ENCODE peak calls at places on chromosome 3, in eight cellular contexts. U, K, S, H, G, Z, M and F are unnamed samples. For H3K4me1, the result is how much of the 10 kb centered on the place peaks cover.

GRCh38 chr3:94024385-94024784 is 4.0 kb downstream of the STX19 start:
- DNase-seq in U (no peak), K (no peak), S (peak), H (no peak), G (no peak), Z (no peak), M (no peak), F (no peak)

GRCh38 chr3:183766745-183767606 is 58.4 kb downstream of the MAP6D1 start:
- DNase-seq in U (no peak), K (no peak), S (peak), H (peak), G (peak), Z (peak), M (peak), F (peak)

GRCh38 chr3:4494807-4495200 is 1.7 kb downstream of the ITPR1 start:
- DNase-seq in U (no peak), K (no peak), S (no peak), H (no peak), G (no peak), Z (no peak), M (no peak), F (no peak)

GRCh38 chr3:77102916-77103769 is 63.2 kb downstream of the ROBO2 start:
- DNase-seq in U (no peak), K (no peak), S (peak), H (no peak), G (no peak), Z (no peak), M (no peak), F (no peak)

GRCh38 chr3:73624363-73625123 is at the start of gene PDZRN3:
- DNase-seq in U (peak), K (peak), S (peak), H (peak), G (peak), Z (peak), M (peak), F (peak)

GRCh38 chr3:125916376-125916978 is 52.5 kb upstream of the ROPN1B start:
- DNase-seq in U (no peak), K (no peak), S (peak), H (peak), G (peak), Z (peak), M (no peak), F (peak)

GRCh38 chr3:62323241-62323640 is 50.1 kb downstream of the FEZF2 start:
- DNase-seq in U (no peak), K (no peak), S (no peak), H (no peak), G (no peak), Z (no peak), M (no peak), F (no peak)

GRCh38 chr3:31004025-31004678 is 109.7 kb upstream of the GADL1 start:
- DNase-seq in U (no peak), K (no peak), S (peak), H (no peak), G (no peak), Z (peak), M (no peak), F (no peak)

GRCh38 chr3:177201707-177202397 is 4.6 kb upstream of the TBL1XR1 start:
- DNase-seq in U (no peak), K (no peak), S (peak), H (no peak), G (no peak), Z (peak), M (no peak), F (no peak)

GRCh38 chr3:134446800-134447199 is 39.0 kb downstream of the ANAPC13 start:
- DNase-seq in U (no peak), K (no peak), S (peak), H (no peak), G (no peak), Z (peak), M (no peak), F (no peak)

GRCh38 chr3:140441006-140441405 is 236.9 kb upstream of the TRIM42 start:
- DNase-seq in U (no peak), K (no peak), S (peak), H (no peak), G (no peak), Z (peak), M (peak), F (no peak)

GRCh38 chr3:175127075-175127662 is 268.0 kb downstream of the NAALADL2 start:
- DNase-seq in U (no peak), K (no peak), S (no peak), H (no peak), G (no peak), Z (no peak), M (no peak), F (no peak)

GRCh38 chr3:147049901-147050300 is 356.4 kb downstream of the ZIC4 start:
- DNase-seq in U (no peak), K (no peak), S (no peak), H (no peak), G (no peak), Z (no peak), M (no peak), F (no peak)

GRCh38 chr3:27943106-27943505 is 221.0 kb upstream of the EOMES start:
- DNase-seq in U (no peak), K (no peak), S (no peak), H (no peak), G (no peak), Z (peak), M (no peak), F (no peak)

GRCh38 chr3:14303336-14304100 is 98.9 kb upstream of the SLC6A6 start:
- DNase-seq in U (no peak), K (no peak), S (peak), H (no peak), G (no peak), Z (no peak), M (no peak), F (peak)

GRCh38 chr3:194268659-194269487 is 82.3 kb downstream of the CPN2 start:
- DNase-seq in U (no peak), K (no peak), S (no peak), H (no peak), G (no peak), Z (no peak), M (no peak), F (no peak)

GRCh38 chr3:158810823-158811425 is 9.1 kb downstream of the MFSD1 start:
- DNase-seq in U (no peak), K (no peak), S (no peak), H (no peak), G (no peak), Z (peak), M (no peak), F (no peak)

GRCh38 chr3:126351086-126351770 is 6.0 kb downstream of the KLF15 start:
- DNase-seq in U (peak), K (peak), S (no peak), H (no peak), G (no peak), Z (no peak), M (no peak), F (no peak)

GRCh38 chr3:195580733-195581443 is 2.9 kb downstream of the APOD start:
- DNase-seq in U (no peak), K (no peak), S (peak), H (no peak), G (no peak), Z (peak), M (no peak), F (no peak)

GRCh38 chr3:55162031-55162784 is 234.3 kb upstream of the LRTM1 start:
- DNase-seq in U (no peak), K (no peak), S (peak), H (no peak), G (no peak), Z (peak), M (no peak), F (no peak)

GRCh38 chr3:136856665-136857064 is 5.3 kb upstream of the NCK1 start:
- DNase-seq in U (no peak), K (no peak), S (no peak), H (no peak), G (no peak), Z (no peak), M (no peak), F (no peak)

GRCh38 chr3:50226888-50227389 is 9.1 kb upstream of the GNAI2 start:
- DNase-seq in U (no peak), K (peak), S (no peak), H (no peak), G (peak), Z (peak), M (no peak), F (peak)

GRCh38 chr3:60759439-60759838 is 491.8 kb downstream of the FHIT start:
- DNase-seq in U (no peak), K (no peak), S (no peak), H (no peak), G (no peak), Z (no peak), M (no peak), F (no peak)

GRCh38 chr3:194482196-194482593 is 4.6 kb downstream of the ATP13A3 start:
- DNase-seq in U (no peak), K (no peak), S (no peak), H (no peak), G (no peak), Z (no peak), M (no peak), F (no peak)

GRCh38 chr3:137116619-137117018 is 158.8 kb downstream of the IL20RB start:
- DNase-seq in U (no peak), K (no peak), S (no peak), H (no peak), G (no peak), Z (peak), M (no peak), F (no peak)

GRCh38 chr3:39569095-39569494 is 101.6 kb downstream of the MOBP start:
- DNase-seq in U (no peak), K (no peak), S (no peak), H (no peak), G (peak), Z (no peak), M (no peak), F (no peak)

GRCh38 chr3:55601366-55602080 is 114.4 kb upstream of the WNT5A start:
- DNase-seq in U (no peak), K (no peak), S (no peak), H (no peak), G (no peak), Z (no peak), M (no peak), F (no peak)

GRCh38 chr3:136142592-136142991 is 53.5 kb downstream of the MSL2 start:
- DNase-seq in U (no peak), K (no peak), S (peak), H (no peak), G (no peak), Z (peak), M (no peak), F (no peak)

GRCh38 chr3:177607596-177607995 is 410.3 kb upstream of the TBL1XR1 start:
- DNase-seq in U (no peak), K (no peak), S (peak), H (no peak), G (no peak), Z (no peak), M (no peak), F (no peak)

GRCh38 chr3:13563321-13563720 is 14.4 kb downstream of the FBLN2 start:
- DNase-seq in U (peak), K (no peak), S (no peak), H (peak), G (no peak), Z (no peak), M (no peak), F (no peak)

GRCh38 chr3:138348950-138349739 is 766 bp downstream of the MRAS start:
- DNase-seq in U (no peak), K (no peak), S (peak), H (peak), G (no peak), Z (no peak), M (peak), F (no peak)

GRCh38 chr3:34152641-34153040 is 354.2 kb downstream of the PDCD6IP start:
- DNase-seq in U (no peak), K (no peak), S (no peak), H (no peak), G (no peak), Z (no peak), M (no peak), F (no peak)

DNA sequence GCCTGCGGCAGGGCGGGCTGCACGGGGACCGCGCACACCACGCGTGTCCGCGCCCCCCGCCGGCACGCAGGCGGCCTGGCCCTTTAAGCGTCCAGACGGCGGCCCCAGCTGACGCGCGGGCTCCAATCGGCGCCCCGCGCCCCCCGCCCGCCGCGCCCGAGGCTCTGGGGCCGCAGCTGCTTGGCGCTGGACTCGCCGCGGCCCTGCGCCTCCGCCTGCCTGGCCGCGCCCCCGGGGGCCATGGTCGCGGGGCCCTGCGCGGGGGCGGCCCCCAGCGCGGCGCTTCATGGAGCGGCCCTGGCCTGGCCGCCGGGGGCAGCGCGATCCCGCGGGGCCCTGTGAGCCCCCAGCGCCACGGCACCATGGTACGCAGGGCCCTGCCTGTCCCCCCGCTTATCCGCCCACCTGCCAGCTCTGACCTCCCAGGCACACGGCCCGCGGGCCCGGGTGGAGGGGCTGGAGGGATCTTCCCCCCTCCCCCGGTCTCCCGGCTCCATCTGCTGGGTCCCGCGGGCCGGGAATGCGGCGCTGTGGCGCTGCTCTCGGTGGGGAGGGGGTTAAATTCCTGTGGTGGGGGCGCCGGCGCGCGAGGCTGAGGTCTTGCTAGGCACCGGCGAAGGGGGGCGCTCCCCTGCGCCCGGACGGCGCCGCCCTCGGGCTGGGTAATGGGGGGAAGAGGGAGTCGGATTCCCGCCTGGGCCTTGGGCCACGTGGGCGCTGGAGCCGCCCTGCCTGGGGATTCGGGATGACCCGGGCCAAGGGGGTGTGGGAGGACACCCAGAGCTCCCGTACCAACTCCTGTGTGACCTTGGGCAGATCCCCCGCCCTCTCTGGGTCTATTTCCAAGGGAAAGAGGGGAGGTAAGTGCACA is 1.1 kb downstream of the ZBTB47 start:
- DNase-seq in U (peak), K (peak), S (peak), H (peak), G (peak), Z (no peak), M (peak), F (no peak)
- H3K4me1 ChIP-seq in U (under half), K (under half), S (under half), H (under half), G (half or more), Z (under half), M (under half), F (under half)

DNA sequence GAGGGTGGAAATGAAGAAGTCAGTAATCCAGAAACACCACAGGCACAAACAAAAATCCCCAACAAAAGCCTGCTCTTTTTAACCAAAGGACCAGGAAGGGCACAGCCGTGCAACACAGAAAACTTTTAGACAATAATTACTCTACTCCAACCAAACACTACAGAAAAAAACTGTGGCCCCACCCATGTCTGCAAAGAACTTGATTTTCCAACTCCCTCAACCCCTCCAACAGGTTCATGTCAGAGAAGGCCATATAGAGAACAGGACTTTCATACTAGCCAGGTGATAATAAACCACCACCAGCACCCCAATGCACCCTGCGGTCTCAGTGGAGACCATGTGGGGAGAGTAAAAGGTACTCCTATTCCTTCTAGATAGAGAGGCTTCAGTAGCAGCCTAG is 16.8 kb downstream of the PHC3 start:
- DNase-seq in U (no peak), K (no peak), S (no peak), H (no peak), G (no peak), Z (no peak), M (no peak), F (no peak)
- H3K4me3 ChIP-seq in U (no peak), K (no peak), S (no peak), H (no peak), G (no peak), Z (no peak), M (no peak), F (no peak)

GRCh38 chr3:46096336-46096735 is 69.1 kb upstream of the XCR1 start:
- DNase-seq in U (no peak), K (no peak), S (no peak), H (no peak), G (no peak), Z (no peak), M (no peak), F (no peak)
- H3K4me1 ChIP-seq in U (under half), K (under half), S (under half), H (under half), G (under half), Z (under half), M (under half), F (under half)

DNA sequence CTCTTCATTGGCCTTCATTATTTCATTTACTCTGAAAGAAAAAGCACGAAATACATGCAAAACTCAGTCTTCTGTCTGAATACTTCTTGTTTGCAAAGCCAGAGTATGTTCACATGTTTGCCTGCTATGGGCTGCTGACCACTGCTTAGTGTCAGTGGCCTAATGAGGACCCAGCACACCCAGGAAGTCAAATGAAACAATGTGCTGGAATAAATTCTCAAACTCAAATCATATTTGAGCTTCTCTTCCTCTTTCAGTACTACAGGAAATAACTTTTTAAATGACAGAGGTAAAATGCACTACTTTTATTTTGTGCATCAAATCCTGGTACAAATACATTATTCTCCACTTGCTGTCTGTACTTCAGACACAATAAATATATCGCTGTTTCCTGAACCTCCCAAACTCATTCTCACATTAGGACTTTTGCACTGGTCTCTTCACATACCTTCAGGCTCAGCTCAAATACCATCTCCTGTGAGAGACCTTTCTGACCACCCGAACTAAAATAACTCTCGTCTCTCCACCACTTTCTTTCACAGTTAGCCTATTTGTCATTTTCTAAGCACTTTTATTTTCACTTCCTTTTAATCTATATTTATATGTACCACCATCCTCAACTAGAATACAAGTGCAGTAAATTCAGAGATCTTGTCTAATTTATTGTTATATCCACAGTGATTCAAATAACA is 176.8 kb downstream of the TUSC7 start:
- DNase-seq in U (no peak), K (no peak), S (no peak), H (no peak), G (no peak), Z (no peak), M (no peak), F (no peak)
- H3K4me3 ChIP-seq in U (no peak), K (no peak), S (no peak), H (no peak), G (no peak), Z (no peak), M (no peak), F (no peak)

GRCh38 chr3:47565861-47566550 is 12.7 kb downstream of the CSPG5 start:
- DNase-seq in U (no peak), K (no peak), S (no peak), H (no peak), G (no peak), Z (no peak), M (peak), F (no peak)
- H3K4me1 ChIP-seq in U (under half), K (under half), S (under half), H (under half), G (under half), Z (under half), M (under half), F (under half)

GRCh38 chr3:112972158-112972557 is 2.7 kb downstream of the CD200R1 start:
- DNase-seq in U (no peak), K (no peak), S (no peak), H (no peak), G (no peak), Z (no peak), M (no peak), F (no peak)

GRCh38 chr3:112974178-112974517 is 755 bp downstream of the CD200R1 start:
- DNase-seq in U (no peak), K (no peak), S (no peak), H (no peak), G (no peak), Z (no peak), M (no peak), F (no peak)

GRCh38 chr3:112976001-112976400 is 1.1 kb upstream of the CD200R1 start:
- DNase-seq in U (no peak), K (no peak), S (no peak), H (no peak), G (no peak), Z (no peak), M (no peak), F (no peak)

GRCh38 chr3:112974894-112975293 is at the start of gene CD200R1:
- DNase-seq in U (no peak), K (no peak), S (no peak), H (no peak), G (no peak), Z (no peak), M (no peak), F (no peak)

GRCh38 chr3:112973325-112974177 is 1.4 kb downstream of the CD200R1 start:
- DNase-seq in U (no peak), K (no peak), S (no peak), H (no peak), G (no peak), Z (no peak), M (no peak), F (no peak)
- H3K4me3 ChIP-seq in U (no peak), K (no peak), S (no peak), H (peak), G (peak), Z (no peak), M (no peak), F (no peak)

DNA sequence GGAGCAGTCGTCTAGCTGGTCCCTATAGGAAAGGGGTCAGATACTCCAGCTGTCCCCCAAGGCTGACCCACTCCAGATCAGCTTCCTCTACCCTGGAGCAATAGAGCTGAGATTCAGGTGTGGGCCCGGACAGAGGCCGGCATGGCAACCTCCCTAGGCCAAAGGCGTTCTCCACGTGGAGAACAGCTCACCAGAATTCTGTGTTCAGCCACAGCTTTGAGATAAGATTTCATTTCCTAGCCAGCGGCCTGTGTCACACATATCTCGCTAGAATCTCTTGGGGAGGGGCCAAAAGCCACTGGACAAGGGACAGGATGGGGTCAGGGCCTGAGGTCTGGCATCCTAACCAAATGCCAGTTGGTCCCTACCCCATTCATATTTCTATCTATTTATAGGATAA is 20.1 kb downstream of the SRGAP3 start:
- DNase-seq in U (no peak), K (no peak), S (no peak), H (no peak), G (no peak), Z (no peak), M (no peak), F (no peak)
- H3K4me1 ChIP-seq in U (under half), K (under half), S (under half), H (under half), G (under half), Z (under half), M (under half), F (under half)